ENCODE peak calls at places on chromosomes 7 and 10, in ten cellular contexts. M, Y, J, I, G, X, V, F, O and U are unnamed samples.
A peak's percentile ranks its signal among the peaks of the same experiment; 100 is the strongest.

GRCh38 chr7:36723951-36724664 is at the start of gene AOAH:
- DNase-seq in M (peak; percentile 11), Y (peak; percentile 65), J (no peak), I (peak; percentile 16), G (peak; percentile 52), X (no peak), V (peak; percentile 68), F (peak; percentile 56), O (no peak), U (no peak)

GRCh38 chr7:105229641-105230040 is 159.1 kb downstream of the SRPK2 start:
- DNase-seq in M (no peak), Y (no peak), J (no peak), I (no peak), G (no peak), X (peak; percentile 23), V (no peak), F (no peak), O (no peak), U (no peak)

GRCh38 chr7:33807779-33808482 is 97.4 kb upstream of the BMPER start:
- DNase-seq in M (peak; percentile 21), Y (no peak), J (peak; percentile 80), I (no peak), G (no peak), X (peak; percentile 74), V (peak; percentile 11), F (no peak), O (no peak), U (peak; percentile 91)

GRCh38 chr7:151808296-151809155 is 68.4 kb downstream of the PRKAG2 start:
- DNase-seq in M (no peak), Y (peak; percentile 53), J (peak; percentile 22), I (no peak), G (no peak), X (no peak), V (no peak), F (no peak), O (no peak), U (no peak)

GRCh38 chr7:108570146-108570755 is 577 bp downstream of the DNAJB9 start:
- DNase-seq in M (peak; percentile 46), Y (peak; percentile 68), J (peak; percentile 71), I (peak; percentile 1), G (peak; percentile 29), X (peak; percentile 40), V (peak; percentile 70), F (peak; percentile 27), O (peak; percentile 32), U (peak; percentile 69)

GRCh38 chr7:150955519-150956394 is 22.4 kb downstream of the KCNH2 start:
- DNase-seq in M (no peak), Y (no peak), J (no peak), I (no peak), G (no peak), X (peak; percentile 15), V (peak; percentile 60), F (no peak), O (no peak), U (no peak)

GRCh38 chr10:31320598-31321211 is 1.7 kb downstream of the ZEB1 start:
- DNase-seq in M (peak; percentile 26), Y (peak; percentile 71), J (peak; percentile 70), I (peak; percentile 7), G (peak; percentile 26), X (peak; percentile 59), V (peak; percentile 24), F (peak; percentile 7), O (peak; percentile 43), U (peak; percentile 71)

GRCh38 chr7:150986099-150986512 is 4.7 kb upstream of the NOS3 start:
- DNase-seq in M (peak; percentile 63), Y (peak; percentile 70), J (peak; percentile 76), I (no peak), G (peak; percentile 41), X (peak; percentile 48), V (peak; percentile 77), F (peak; percentile 45), O (peak; percentile 52), U (peak; percentile 57)

GRCh38 chr7:135270577-135271254 is 37.1 kb downstream of the STRA8 start:
- DNase-seq in M (no peak), Y (no peak), J (no peak), I (no peak), G (no peak), X (no peak), V (no peak), F (no peak), O (no peak), U (no peak)

GRCh38 chr7:135710417-135711138 is 17.4 kb downstream of the SLC13A4 start:
- DNase-seq in M (peak; percentile 55), Y (no peak), J (peak; percentile 32), I (no peak), G (no peak), X (no peak), V (no peak), F (no peak), O (no peak), U (no peak)

GRCh38 chr7:130768854-130769253 is 34.8 kb upstream of the KLF14 start:
- DNase-seq in M (no peak), Y (no peak), J (no peak), I (no peak), G (no peak), X (no peak), V (no peak), F (no peak), O (no peak), U (no peak)

GRCh38 chr10:97647556-97647955 is 7.1 kb downstream of the PI4K2A start:
- DNase-seq in M (no peak), Y (no peak), J (peak; percentile 13), I (no peak), G (no peak), X (peak; percentile 57), V (no peak), F (no peak), O (no peak), U (no peak)

GRCh38 chr10:67837519-67838314 is at the start of gene DNAJC12:
- DNase-seq in M (peak; percentile 8), Y (no peak), J (peak; percentile 69), I (no peak), G (no peak), X (peak; percentile 82), V (no peak), F (no peak), O (no peak), U (peak; percentile 46)

GRCh38 chr7:134034652-134035051 is 92.5 kb upstream of the LRGUK start:
- DNase-seq in M (no peak), Y (no peak), J (no peak), I (no peak), G (no peak), X (no peak), V (no peak), F (no peak), O (no peak), U (no peak)